ENCODE peak calls at places on chromosomes 16 and 17, in seven cellular contexts. P, C, Q, T, G, D and K are unnamed samples.

GRCh38 chr17:3843935-3844516 is 2.0 kb downstream of the NCBP3 start:
- DNase-seq in G (peak), Q (no peak), C (peak), T (peak), P (no peak), D (peak), K (no peak)

GRCh38 chr16:83785455-83785854 is 22.3 kb upstream of the HSBP1 start:
- DNase-seq in P (no peak), C (no peak), Q (no peak), G (no peak), D (no peak), T (no peak), K (no peak)

GRCh38 chr16:11097782-11098167 is 153.4 kb downstream of the CLEC16A start:
- DNase-seq in G (no peak), P (no peak), T (no peak), D (no peak), C (no peak), Q (no peak), K (no peak)

GRCh38 chr17:7716901-7717755 is at the start of gene DNAH2:
- DNase-seq in G (peak), T (peak), C (peak), D (no peak), Q (peak), P (peak), K (peak)

GRCh38 chr17:45320931-45321461 is 4.2 kb upstream of the MAP3K14 start:
- DNase-seq in T (peak), D (no peak), C (no peak), P (peak), Q (peak), G (peak), K (peak)

GRCh38 chr16:12661656-12662172 is 142.0 kb downstream of the CPPED1 start:
- DNase-seq in D (peak), Q (no peak), P (peak), T (peak), C (peak), G (no peak), K (no peak)

GRCh38 chr17:17537311-17538099 is 41.3 kb upstream of the RASD1 start:
- DNase-seq in T (no peak), C (peak), P (no peak), G (peak), Q (no peak), D (no peak), K (no peak)

GRCh38 chr16:1677942-1678499 is at the start of gene JPT2:
- DNase-seq in D (peak), Q (peak), T (peak), G (peak), C (peak), P (peak), K (peak)

GRCh38 chr16:54067317-54068065 is 219.1 kb downstream of the IRX3 start:
- DNase-seq in T (no peak), Q (no peak), G (no peak), P (no peak), C (no peak), D (no peak), K (no peak)

GRCh38 chr16:67110136-67110847 is 551 bp downstream of the PHAF1 start:
- DNase-seq in P (no peak), T (no peak), G (no peak), D (peak), C (peak), Q (no peak), K (no peak)

GRCh38 chr16:26762596-26762995 is 304.1 kb upstream of the C16orf82 start:
- DNase-seq in C (peak), G (no peak), D (no peak), Q (no peak), P (no peak), T (no peak), K (no peak)

GRCh38 chr17:67557921-67558320 is 159.8 kb upstream of the NOL11 start:
- DNase-seq in G (no peak), D (no peak), T (no peak), P (no peak), C (no peak), Q (peak), K (peak)

GRCh38 chr16:628321-629061 is 2.3 kb upstream of the WFIKKN1 start:
- DNase-seq in G (no peak), D (no peak), P (no peak), C (no peak), Q (no peak), T (no peak), K (no peak)

GRCh38 chr16:58655215-58655596 is 25.6 kb upstream of the CNOT1 start:
- DNase-seq in G (no peak), Q (no peak), P (no peak), T (no peak), C (no peak), D (no peak), K (no peak)

GRCh38 chr17:19719365-19720209 is 3.2 kb upstream of the SLC47A2 start:
- DNase-seq in T (peak), D (no peak), P (no peak), C (no peak), Q (no peak), G (peak), K (no peak)

GRCh38 chr16:3465911-3466584 is 22.6 kb downstream of the NAA60 start:
- DNase-seq in P (no peak), C (no peak), T (no peak), D (no peak), G (no peak), Q (no peak), K (no peak)

GRCh38 chr17:8532021-8532420 is 96.3 kb downstream of the NDEL1 start:
- DNase-seq in Q (peak), D (no peak), T (peak), C (peak), G (peak), P (no peak), K (no peak)

GRCh38 chr17:78241277-78242023 is 10.0 kb downstream of the TMEM235 start:
- DNase-seq in G (peak), D (peak), Q (peak), T (peak), C (peak), P (peak), K (peak)

GRCh38 chr17:17198281-17198680 is 7.9 kb downstream of the PLD6 start:
- DNase-seq in P (no peak), T (no peak), C (no peak), D (no peak), G (no peak), Q (no peak), K (no peak)

GRCh38 chr16:71515026-71515425 is 11.2 kb upstream of the CHST4 start:
- DNase-seq in Q (no peak), G (no peak), D (no peak), T (no peak), C (no peak), P (no peak), K (no peak)

GRCh38 chr16:73193464-73193863 is 145.5 kb upstream of the ZFHX3 start:
- DNase-seq in C (no peak), G (no peak), T (no peak), D (no peak), P (no peak), Q (no peak), K (no peak)

GRCh38 chr16:73191111-73192046 is 143.5 kb upstream of the ZFHX3 start:
- DNase-seq in P (no peak), T (no peak), C (no peak), Q (no peak), D (no peak), G (no peak), K (no peak)

GRCh38 chr16:73189132-73189531 is 141.2 kb upstream of the ZFHX3 start:
- DNase-seq in D (no peak), C (no peak), G (no peak), T (no peak), Q (no peak), P (no peak), K (no peak)

GRCh38 chr16:73192227-73192894 is 144.4 kb upstream of the ZFHX3 start:
- DNase-seq in G (no peak), D (no peak), P (peak), C (no peak), Q (no peak), T (no peak), K (no peak)

DNA sequence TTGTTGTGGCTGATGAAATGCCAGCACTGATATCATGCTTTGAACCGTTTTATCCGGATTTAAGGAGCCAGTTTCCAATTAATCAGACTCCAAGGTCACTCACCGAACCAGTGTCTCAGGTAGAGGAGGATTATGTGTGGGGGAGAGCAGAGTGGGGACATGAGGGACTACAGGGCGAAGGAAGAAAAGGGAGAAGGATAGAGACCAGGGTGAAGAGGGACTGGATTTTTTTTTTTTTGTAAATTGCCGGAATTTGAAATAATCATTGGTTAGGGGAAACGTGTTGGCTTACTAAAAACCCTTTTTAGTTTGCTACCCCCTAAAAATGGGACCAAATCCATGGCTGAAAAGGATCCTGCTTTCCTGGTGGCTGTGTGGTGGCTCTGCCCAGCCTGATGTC is 142.8 kb upstream of the ZFHX3 start:
- DNase-seq in P (no peak), G (no peak), T (no peak), C (no peak), D (no peak), Q (no peak), K (no peak)
- TF ChIP-seq CTCF in P (no peak), G (no peak), T (no peak), C (no peak), D (no peak), Q (no peak), K (no peak)

GRCh38 chr17:65123757-65124675 is 13.2 kb upstream of the RGS9 start:
- DNase-seq in D (no peak), Q (no peak), P (peak), C (no peak), G (no peak), T (peak), K (no peak)
- H3K4me3 ChIP-seq in D (peak), Q (peak), P (peak), C (no peak), G (peak), T (peak), K (no peak)

GRCh38 chr17:37190493-37190892 is 185.3 kb upstream of the C17orf78 start:
- DNase-seq in P (no peak), Q (no peak), G (peak), T (no peak), C (no peak), D (no peak), K (no peak)

GRCh38 chr17:37187262-37187661 is 188.5 kb upstream of the C17orf78 start:
- DNase-seq in Q (no peak), T (peak), D (no peak), P (no peak), C (no peak), G (no peak), K (no peak)

GRCh38 chr17:37182786-37183185 is 193.0 kb upstream of the C17orf78 start:
- DNase-seq in P (no peak), C (no peak), D (no peak), G (no peak), T (peak), Q (peak), K (no peak)

GRCh38 chr17:37191219-37191618 is 184.6 kb upstream of the C17orf78 start:
- DNase-seq in C (no peak), P (no peak), T (peak), G (no peak), D (no peak), Q (peak), K (no peak)

DNA sequence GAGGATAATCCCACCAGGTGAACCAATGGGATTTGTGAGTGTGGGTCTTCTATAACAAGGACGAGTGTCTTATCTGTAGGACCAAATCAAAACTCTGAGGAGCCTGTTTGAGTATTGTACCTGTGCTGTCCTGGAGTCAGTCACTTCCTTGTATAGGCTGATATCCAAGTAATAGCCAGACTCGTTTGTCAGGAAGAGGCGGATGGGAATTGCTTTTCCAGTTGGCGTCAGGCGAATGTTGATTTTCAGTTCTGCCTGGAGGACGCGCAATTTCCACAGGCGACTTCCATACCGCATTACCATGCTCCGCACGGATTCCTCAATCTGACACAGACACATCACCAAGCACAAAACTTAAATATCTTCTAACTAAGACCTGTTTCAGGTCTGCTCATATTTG is 187.6 kb upstream of the C17orf78 start:
- DNase-seq in C (no peak), Q (no peak), D (no peak), T (no peak), G (no peak), P (no peak), K (no peak)
- TF ChIP-seq CTCF in C (no peak), Q (no peak), D (no peak), T (no peak), G (no peak), P (no peak), K (no peak)

DNA sequence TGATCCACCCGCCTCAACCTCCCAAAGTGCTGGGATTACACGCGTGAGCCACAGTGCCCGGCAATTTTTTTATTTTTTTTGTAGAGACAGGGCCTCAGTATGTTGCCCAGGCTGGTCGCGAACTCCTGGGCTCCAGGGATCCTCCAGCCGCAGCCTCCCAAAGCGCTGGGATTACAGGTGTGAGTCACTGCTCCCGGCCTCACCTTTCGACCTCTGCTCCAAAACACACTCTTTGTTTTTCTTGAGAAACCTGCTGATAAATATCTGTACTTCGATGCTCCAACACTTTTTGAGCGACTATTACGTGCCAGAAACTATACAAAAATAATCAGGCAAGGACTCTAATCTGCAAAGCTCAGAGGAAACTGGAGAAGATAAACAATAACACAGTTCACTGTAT is 1.0 kb downstream of the MED1 start:
- DNase-seq in P (no peak), Q (no peak), T (peak), C (no peak), G (no peak), D (no peak), K (no peak)
- H3K4me3 ChIP-seq in P (peak), Q (peak), T (peak), C (peak), G (peak), D (peak), K (peak)

GRCh38 chr17:69538795-69539194 is 124.3 kb downstream of the MAP2K6 start:
- DNase-seq in D (no peak), P (no peak), T (no peak), Q (no peak), G (no peak), C (no peak), K (no peak)
- TF ChIP-seq CTCF in D (no peak), P (no peak), T (no peak), Q (no peak), G (no peak), C (no peak), K (no peak)

GRCh38 chr17:36900130-36900590 is 37.1 kb upstream of the LHX1 start:
- DNase-seq in T (no peak), G (no peak), Q (no peak), P (no peak), C (no peak), D (no peak), K (no peak)

GRCh38 chr17:36901506-36901905 is 35.8 kb upstream of the LHX1 start:
- DNase-seq in Q (peak), P (no peak), G (no peak), T (no peak), C (no peak), D (no peak), K (no peak)

GRCh38 chr17:36899250-36900129 is 37.8 kb upstream of the LHX1 start:
- DNase-seq in T (no peak), C (no peak), G (no peak), P (no peak), D (no peak), Q (no peak), K (no peak)
- H3K4me3 ChIP-seq in T (no peak), C (no peak), G (no peak), P (no peak), D (no peak), Q (no peak), K (no peak)

GRCh38 chr17:51857052-51857593 is 301.4 kb downstream of the CA10 start:
- DNase-seq in Q (no peak), C (no peak), D (no peak), G (no peak), P (no peak), T (peak), K (no peak)

DNA sequence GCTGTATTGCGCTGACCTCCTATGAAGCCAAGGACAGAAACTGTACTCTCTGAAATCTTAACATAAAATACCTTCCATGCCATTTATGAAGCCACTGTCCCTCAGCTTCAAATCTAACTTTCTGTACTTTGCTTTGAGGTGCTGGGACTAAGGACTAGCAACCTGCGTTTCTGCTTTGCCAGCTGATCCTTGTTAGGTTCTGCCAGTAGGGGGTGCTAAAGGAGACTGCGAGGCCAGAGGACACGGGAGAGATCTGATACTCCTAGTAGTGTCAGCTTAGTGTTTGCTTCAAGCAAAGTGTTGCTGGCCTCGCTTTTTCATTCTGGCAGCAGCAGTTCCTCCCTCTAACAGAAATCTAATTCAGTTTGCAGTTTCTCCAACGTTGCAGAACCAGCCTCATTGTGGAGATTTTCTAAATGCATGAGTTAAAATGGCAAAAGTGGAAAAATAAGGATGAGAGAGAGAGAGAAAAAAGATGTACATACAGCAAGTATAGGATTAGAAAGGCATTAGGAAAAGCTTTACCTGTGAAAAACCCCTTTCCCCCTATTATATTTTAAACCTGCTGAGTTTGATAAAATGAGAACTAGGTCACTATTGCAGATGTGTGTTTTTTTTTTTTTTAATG is 297.5 kb downstream of the CA10 start:
- DNase-seq in G (peak), Q (peak), P (no peak), C (peak), T (peak), D (peak), K (no peak)
- TF ChIP-seq CTCF in G (peak), Q (peak), P (peak), C (peak), T (peak), D (peak), K (peak)

DNA sequence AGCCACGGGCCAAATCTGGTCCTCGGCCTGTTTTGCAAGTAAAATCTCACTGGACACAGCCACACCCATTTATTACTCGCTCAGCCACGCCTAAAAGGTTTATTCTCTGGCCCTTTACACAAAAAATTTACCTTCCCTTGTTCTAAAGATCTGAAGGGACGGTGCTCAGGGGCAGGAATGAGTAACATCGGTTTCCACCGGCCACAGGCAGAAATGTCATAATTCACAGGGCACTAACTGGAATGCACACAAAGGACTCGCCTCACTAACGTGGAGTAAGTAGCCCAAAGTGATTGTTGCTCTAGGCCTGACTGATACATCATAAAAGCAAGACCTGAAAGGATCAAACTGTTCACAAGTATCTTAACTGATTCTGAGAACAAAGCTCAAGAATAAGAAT is 9.0 kb upstream of the TCF25 start:
- DNase-seq in Q (no peak), G (no peak), C (no peak), P (no peak), D (no peak), T (peak), K (no peak)
- H3K4me3 ChIP-seq in Q (no peak), G (no peak), C (no peak), P (no peak), D (peak), T (no peak), K (no peak)

GRCh38 chr17:34306466-34306865 is 12.8 kb upstream of the CCL8 start:
- DNase-seq in Q (peak), P (peak), C (peak), T (peak), G (peak), D (no peak), K (no peak)
- TF ChIP-seq CTCF in Q (peak), P (peak), C (peak), T (no peak), G (peak), D (peak), K (peak)

DNA sequence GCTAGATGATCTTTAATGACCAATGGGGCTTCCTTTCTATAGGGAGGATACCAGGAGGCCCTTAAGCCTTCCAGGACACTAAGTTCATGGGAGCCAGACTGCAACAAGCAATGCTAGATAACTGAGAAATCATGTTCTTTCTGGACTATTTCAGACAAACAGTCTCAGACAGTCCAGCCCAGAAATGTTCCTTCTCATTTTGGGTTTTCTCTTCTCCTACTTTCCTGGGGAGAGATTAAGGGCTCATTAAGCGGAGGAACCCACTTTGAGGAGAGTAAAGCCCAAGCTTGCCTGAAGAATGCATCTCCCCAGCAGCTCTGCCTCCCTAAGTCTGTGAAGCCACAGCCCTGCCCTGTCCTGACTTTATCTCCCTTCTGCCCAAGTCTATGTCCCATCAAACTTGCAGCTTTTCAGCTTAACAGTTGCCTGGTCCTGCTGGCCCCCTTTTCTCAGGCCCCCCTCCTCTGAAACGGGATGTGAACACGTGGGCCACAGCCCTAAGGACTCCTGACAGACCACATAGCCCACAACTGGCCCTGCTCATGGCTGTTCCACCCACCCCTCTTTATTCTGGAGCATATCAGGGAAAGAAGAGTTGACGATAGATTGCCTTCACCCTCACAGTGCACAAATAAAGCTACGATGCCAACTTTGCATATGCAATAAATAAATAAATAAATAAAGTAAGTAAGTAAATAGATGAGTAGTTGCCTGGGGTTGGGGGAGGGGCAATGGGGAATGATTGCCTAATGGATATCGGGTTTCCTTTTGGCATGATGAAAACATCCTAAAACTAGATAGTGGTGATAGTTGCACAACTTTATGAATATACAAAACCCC is 111.0 kb downstream of the N4BP1 start:
- DNase-seq in P (peak), T (peak), C (no peak), D (no peak), Q (peak), G (no peak), K (peak)
- H3K4me3 ChIP-seq in P (no peak), T (no peak), C (no peak), D (no peak), Q (no peak), G (no peak), K (no peak)